ENCODE peak calls at places on chromosome 4, in six cellular contexts. X is A549, Y is PC-3, P is GM23338, Z is pancreas, O is thoracic aorta. D is an unnamed sample.

GRCh38 chr4:150251752-150252190 is 173.5 kb downstream of the DCLK2 start:
- DNase-seq in X (no peak), Z (no peak), O (no peak), P (peak), Y (no peak), D (no peak)

GRCh38 chr4:40976343-40976742 is 226.6 kb downstream of the NSUN7 start:
- DNase-seq in P (peak), X (peak), Z (peak), Y (peak), O (no peak), D (peak)

GRCh38 chr4:70651864-70652506 is 14.3 kb downstream of the JCHAIN start:
- DNase-seq in X (peak), P (peak), O (no peak), Z (no peak), Y (peak), D (peak)

GRCh38 chr4:81237791-81238190 is 22.8 kb upstream of the PRKG2 start:
- DNase-seq in Y (peak), X (no peak), P (no peak), Z (no peak), O (no peak), D (peak)

GRCh38 chr4:6953751-6954380 is 44.2 kb downstream of the TBC1D14 start:
- DNase-seq in O (peak), X (no peak), Z (peak), P (peak), Y (no peak), D (no peak)

GRCh38 chr4:77994194-77994721 is 62.9 kb upstream of the FRAS1 start:
- DNase-seq in X (peak), O (no peak), P (peak), Y (peak), Z (peak), D (peak)

GRCh38 chr4:26238782-26239647 is 81.8 kb upstream of the RBPJ start:
- DNase-seq in Y (peak), O (no peak), X (no peak), Z (no peak), P (peak), D (no peak)

GRCh38 chr4:6892190-6892908 is 17.3 kb upstream of the TBC1D14 start:
- DNase-seq in Z (no peak), Y (peak), X (peak), P (peak), O (no peak), D (no peak)

DNA sequence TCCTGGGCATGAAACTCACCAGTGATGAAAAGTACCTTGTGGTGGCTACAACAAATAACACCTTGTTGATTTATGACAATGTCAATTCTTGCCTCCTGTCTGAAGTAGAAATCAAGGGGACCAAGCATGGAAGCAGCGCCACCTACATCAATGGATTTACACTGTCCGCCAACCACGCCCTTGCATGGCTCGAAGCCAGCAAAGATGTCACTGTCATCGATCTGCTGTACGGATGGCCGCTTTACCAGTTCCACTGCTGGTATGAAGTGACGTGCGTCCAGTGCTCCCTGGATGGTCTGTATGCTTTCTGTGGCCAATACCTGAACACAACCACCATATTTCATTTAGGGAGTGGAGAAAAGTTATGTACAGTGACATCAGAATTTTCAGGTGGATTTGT is 200.5 kb downstream of the NWD2 start:
- DNase-seq in Z (no peak), O (no peak), P (no peak), X (no peak), Y (no peak), D (no peak)
- TF ChIP-seq CTCF in Z (no peak), O (no peak), P (no peak), X (no peak), Y (no peak), D (no peak)

DNA sequence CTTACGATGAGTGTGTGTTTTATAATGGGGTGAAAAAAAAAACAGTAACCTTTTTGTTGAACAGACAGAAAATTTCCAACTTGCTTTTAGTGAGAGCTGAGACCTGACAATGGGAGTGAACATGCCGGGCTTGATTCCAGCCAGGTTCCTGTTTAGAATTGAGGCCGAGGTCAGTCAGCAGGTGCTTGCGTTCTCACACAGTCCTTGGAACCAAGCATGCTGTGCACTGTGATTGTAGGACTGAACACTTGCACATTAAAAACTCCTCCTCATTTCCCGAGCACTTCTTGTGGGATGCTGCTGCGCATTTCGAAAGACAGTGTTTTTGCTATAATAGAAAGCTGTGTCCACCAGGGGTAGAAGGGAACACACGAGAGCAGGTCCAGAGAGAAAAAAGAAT is 51.8 kb downstream of the TMEM131L start:
- DNase-seq in Y (no peak), Z (peak), O (no peak), X (no peak), P (no peak), D (no peak)
- H3K27ac ChIP-seq in Y (no peak), Z (peak), O (no peak), X (no peak), P (no peak), D (no peak)

GRCh38 chr4:128341634-128342033 is 54.0 kb upstream of the PGRMC2 start:
- DNase-seq in X (no peak), Z (no peak), P (peak), Y (no peak), O (no peak), D (no peak)
- TF ChIP-seq CTCF in X (no peak), Z (no peak), P (peak), Y (peak), O (no peak), D (no peak)

GRCh38 chr4:122826000-122826595 is 533 bp upstream of the FGF2 start:
- DNase-seq in O (no peak), P (peak), Z (no peak), X (no peak), Y (no peak), D (no peak)

GRCh38 chr4:122827899-122828601 is 1.4 kb downstream of the FGF2 start:
- DNase-seq in O (no peak), P (peak), Y (peak), X (peak), Z (peak), D (peak)

GRCh38 chr4:122827258-122827887 is 742 bp downstream of the FGF2 start:
- DNase-seq in O (no peak), Y (peak), Z (peak), P (peak), X (peak), D (peak)

GRCh38 chr4:122824616-122825015 is 2.0 kb upstream of the FGF2 start:
- DNase-seq in Y (no peak), P (no peak), X (no peak), Z (no peak), O (no peak), D (no peak)

DNA sequence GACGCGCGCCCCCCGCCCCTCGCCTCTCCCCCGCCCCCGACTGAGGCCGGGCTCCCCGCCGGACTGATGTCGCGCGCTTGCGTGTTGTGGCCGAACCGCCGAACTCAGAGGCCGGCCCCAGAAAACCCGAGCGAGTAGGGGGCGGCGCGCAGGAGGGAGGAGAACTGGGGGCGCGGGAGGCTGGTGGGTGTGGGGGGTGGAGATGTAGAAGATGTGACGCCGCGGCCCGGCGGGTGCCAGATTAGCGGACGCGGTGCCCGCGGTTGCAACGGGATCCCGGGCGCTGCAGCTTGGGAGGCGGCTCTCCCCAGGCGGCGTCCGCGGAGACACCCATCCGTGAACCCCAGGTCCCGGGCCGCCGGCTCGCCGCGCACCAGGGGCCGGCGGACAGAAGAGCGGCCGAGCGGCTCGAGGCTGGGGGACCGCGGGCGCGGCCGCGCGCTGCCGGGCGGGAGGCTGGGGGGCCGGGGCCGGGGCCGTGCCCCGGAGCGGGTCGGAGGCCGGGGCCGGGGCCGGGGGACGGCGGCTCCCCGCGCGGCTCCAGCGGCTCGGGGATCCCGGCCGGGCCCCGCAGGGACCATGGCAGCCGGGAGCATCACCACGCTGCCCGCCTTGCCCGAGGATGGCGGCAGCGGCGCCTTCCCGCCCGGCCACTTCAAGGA is at the start of gene FGF2:
- DNase-seq in X (peak), Z (peak), Y (peak), O (peak), P (peak), D (peak)
- H3K27ac ChIP-seq in X (peak), Z (no peak), Y (peak), O (peak), P (peak), D (peak)

GRCh38 chr4:114922582-114922912 is 190.9 kb downstream of the NDST4 start:
- DNase-seq in Y (no peak), X (no peak), P (no peak), Z (no peak), O (no peak), D (no peak)
- TF ChIP-seq CTCF in Y (no peak), X (no peak), P (no peak), Z (no peak), O (no peak), D (no peak)

D was measured in RWPE1.